ENCODE peak calls at places on chromosomes 4 and X, in nine cellular contexts. Y, R, P, J, W, O, Z, X and A are unnamed samples.

GRCh38 chr4:151389316-151389715 is 19.7 kb upstream of the FHIP1A start:
- DNase-seq in Y (no peak), R (no peak), P (no peak), J (no peak), W (no peak), O (no peak), Z (no peak), X (no peak), A (no peak)

GRCh38 chr4:181952478-181952877 is 290.7 kb upstream of the TENM3 start:
- DNase-seq in Y (peak), R (peak), P (no peak), J (no peak), W (no peak), O (no peak), Z (no peak), X (no peak), A (peak)

GRCh38 chr4:185500035-185500434 is 28.5 kb upstream of the CCDC110 start:
- DNase-seq in Y (no peak), R (no peak), P (no peak), J (no peak), W (no peak), O (no peak), Z (no peak), X (no peak), A (no peak)

GRCh38 chr4:1290165-1290977 is 680 bp downstream of the MAEA start:
- DNase-seq in Y (peak), R (peak), P (no peak), J (no peak), W (no peak), O (peak), Z (no peak), X (no peak), A (no peak)

GRCh38 chrX:101390664-101391525 is at the start of gene RPL36A:
- DNase-seq in Y (peak), R (peak), P (peak), J (peak), W (peak), O (peak), Z (peak), X (peak), A (peak)

GRCh38 chr4:138235419-138235952 is 6.7 kb downstream of the SLC7A11 start:
- DNase-seq in Y (peak), R (no peak), P (no peak), J (no peak), W (no peak), O (no peak), Z (no peak), X (no peak), A (no peak)

GRCh38 chrX:10329984-10330383 is 173.2 kb downstream of the CLCN4 start:
- DNase-seq in Y (no peak), R (no peak), P (no peak), J (no peak), W (no peak), O (peak), Z (no peak), X (no peak), A (no peak)

GRCh38 chrX:140580478-140580877 is 75.6 kb upstream of the SOX3 start:
- DNase-seq in Y (no peak), R (no peak), P (no peak), J (no peak), W (no peak), O (peak), Z (no peak), X (no peak), A (no peak)

GRCh38 chr4:64766565-64766964 is 357.3 kb upstream of the TECRL start:
- DNase-seq in Y (no peak), R (no peak), P (no peak), J (no peak), W (no peak), O (no peak), Z (no peak), X (no peak), A (no peak)

GRCh38 chr4:103098746-103099421 is 750 bp downstream of the BDH2 start:
- DNase-seq in Y (no peak), R (no peak), P (no peak), J (no peak), W (no peak), O (no peak), Z (no peak), X (no peak), A (no peak)

GRCh38 chr4:1192493-1193205 is 20.3 kb upstream of the SPON2 start:
- DNase-seq in Y (no peak), R (no peak), P (peak), J (peak), W (no peak), O (peak), Z (peak), X (no peak), A (no peak)

GRCh38 chrX:97461763-97462162 is 578.1 kb downstream of the RPA4 start:
- DNase-seq in Y (no peak), R (no peak), P (no peak), J (no peak), W (no peak), O (no peak), Z (no peak), X (no peak), A (no peak)

GRCh38 chrX:118965395-118965794 is 9.0 kb upstream of the LONRF3 start:
- DNase-seq in Y (no peak), R (no peak), P (no peak), J (no peak), W (no peak), O (no peak), Z (no peak), X (no peak), A (no peak)

GRCh38 chr4:113593400-113594230 is 167.9 kb downstream of the CAMK2D start:
- DNase-seq in Y (no peak), R (no peak), P (no peak), J (no peak), W (peak), O (no peak), Z (no peak), X (no peak), A (no peak)

GRCh38 chrX:16633754-16634153 is 16.2 kb upstream of the S100G start:
- DNase-seq in Y (peak), R (no peak), P (no peak), J (no peak), W (no peak), O (no peak), Z (no peak), X (no peak), A (no peak)

GRCh38 chrX:130654409-130654970 is 248.5 kb downstream of the ENOX2 start:
- DNase-seq in Y (no peak), R (no peak), P (no peak), J (no peak), W (no peak), O (no peak), Z (no peak), X (no peak), A (no peak)

GRCh38 chrX:9586992-9587392 is 122.1 kb downstream of the TBL1X start:
- DNase-seq in Y (no peak), R (no peak), P (no peak), J (no peak), W (no peak), O (no peak), Z (no peak), X (no peak), A (peak)

GRCh38 chrX:111348363-111348927 is 63.5 kb downstream of the DCX start:
- DNase-seq in Y (no peak), R (no peak), P (no peak), J (no peak), W (no peak), O (no peak), Z (no peak), X (no peak), A (peak)

GRCh38 chr4:75726577-75726976 is 2.2 kb downstream of the USO1 start:
- DNase-seq in Y (no peak), R (no peak), P (no peak), J (no peak), W (no peak), O (no peak), Z (no peak), X (no peak), A (no peak)

GRCh38 chr4:141860974-141861373 is 224.6 kb downstream of the IL15 start:
- DNase-seq in Y (peak), R (peak), P (no peak), J (no peak), W (no peak), O (no peak), Z (no peak), X (no peak), A (no peak)

GRCh38 chrX:121581885-121582284 is 534.5 kb downstream of the GLUD2 start:
- DNase-seq in Y (no peak), R (no peak), P (no peak), J (no peak), W (no peak), O (no peak), Z (no peak), X (no peak), A (no peak)
- TF ChIP-seq CTCF in Y (peak), R (no peak), P (no peak), J (no peak), W (no peak), O (no peak), Z (no peak), X (no peak), A (no peak)

GRCh38 chr4:120940547-120940946 is 18.0 kb upstream of the PRDM5 start:
- DNase-seq in Y (no peak), R (no peak), P (no peak), J (no peak), W (no peak), O (no peak), Z (no peak), X (no peak), A (no peak)
- TF ChIP-seq CTCF in Y (no peak), R (no peak), P (no peak), J (no peak), W (no peak), O (no peak), Z (no peak), X (no peak), A (no peak)

GRCh38 chr4:104394409-104394813 is 100.3 kb downstream of the CXXC4 start:
- DNase-seq in Y (no peak), R (no peak), P (no peak), J (no peak), W (no peak), O (no peak), Z (no peak), X (no peak), A (peak)
- TF ChIP-seq CTCF in Y (no peak), R (no peak), P (no peak), J (no peak), W (no peak), O (no peak), Z (no peak), X (no peak), A (no peak)

GRCh38 chrX:124127496-124127895 is 166.0 kb downstream of the STAG2 start:
- DNase-seq in Y (no peak), R (no peak), P (no peak), J (no peak), W (no peak), O (no peak), Z (no peak), X (no peak), A (no peak)
- TF ChIP-seq CTCF in Y (no peak), R (no peak), P (no peak), J (no peak), W (peak), O (no peak), Z (no peak), X (no peak), A (no peak)

GRCh38 chr4:112516401-112517066 is 554 bp upstream of the NEUROG2 start:
- DNase-seq in Y (no peak), R (no peak), P (no peak), J (no peak), W (no peak), O (peak), Z (no peak), X (peak), A (peak)

GRCh38 chr4:112516076-112516385 is at the start of gene NEUROG2:
- DNase-seq in Y (no peak), R (no peak), P (no peak), J (no peak), W (no peak), O (no peak), Z (no peak), X (peak), A (no peak)

GRCh38 chr4:112515278-112516075 is 503 bp downstream of the NEUROG2 start:
- DNase-seq in Y (peak), R (no peak), P (peak), J (no peak), W (no peak), O (peak), Z (no peak), X (peak), A (peak)

GRCh38 chr4:112514079-112514448 is 1.9 kb downstream of the NEUROG2 start:
- DNase-seq in Y (no peak), R (no peak), P (no peak), J (no peak), W (no peak), O (no peak), Z (no peak), X (no peak), A (no peak)

GRCh38 chr4:112514449-112515277 is 1.3 kb downstream of the NEUROG2 start:
- DNase-seq in Y (no peak), R (no peak), P (no peak), J (no peak), W (no peak), O (no peak), Z (no peak), X (peak), A (peak)
- TF ChIP-seq CTCF in Y (no peak), R (no peak), P (no peak), J (no peak), W (peak), O (no peak), Z (no peak), X (no peak), A (no peak)

GRCh38 chr4:25361253-25361652 is 15.8 kb upstream of the ANAPC4 start:
- DNase-seq in Y (no peak), R (no peak), P (no peak), J (no peak), W (no peak), O (no peak), Z (no peak), X (no peak), A (no peak)

GRCh38 chr4:25368315-25368714 is 8.7 kb upstream of the ANAPC4 start:
- DNase-seq in Y (no peak), R (no peak), P (no peak), J (no peak), W (no peak), O (no peak), Z (no peak), X (no peak), A (no peak)

GRCh38 chr4:25370242-25370641 is 6.8 kb upstream of the ANAPC4 start:
- DNase-seq in Y (no peak), R (no peak), P (no peak), J (no peak), W (no peak), O (no peak), Z (no peak), X (no peak), A (no peak)

GRCh38 chr4:25367877-25368276 is 9.2 kb upstream of the ANAPC4 start:
- DNase-seq in Y (no peak), R (no peak), P (no peak), J (no peak), W (no peak), O (no peak), Z (no peak), X (no peak), A (no peak)

DNA sequence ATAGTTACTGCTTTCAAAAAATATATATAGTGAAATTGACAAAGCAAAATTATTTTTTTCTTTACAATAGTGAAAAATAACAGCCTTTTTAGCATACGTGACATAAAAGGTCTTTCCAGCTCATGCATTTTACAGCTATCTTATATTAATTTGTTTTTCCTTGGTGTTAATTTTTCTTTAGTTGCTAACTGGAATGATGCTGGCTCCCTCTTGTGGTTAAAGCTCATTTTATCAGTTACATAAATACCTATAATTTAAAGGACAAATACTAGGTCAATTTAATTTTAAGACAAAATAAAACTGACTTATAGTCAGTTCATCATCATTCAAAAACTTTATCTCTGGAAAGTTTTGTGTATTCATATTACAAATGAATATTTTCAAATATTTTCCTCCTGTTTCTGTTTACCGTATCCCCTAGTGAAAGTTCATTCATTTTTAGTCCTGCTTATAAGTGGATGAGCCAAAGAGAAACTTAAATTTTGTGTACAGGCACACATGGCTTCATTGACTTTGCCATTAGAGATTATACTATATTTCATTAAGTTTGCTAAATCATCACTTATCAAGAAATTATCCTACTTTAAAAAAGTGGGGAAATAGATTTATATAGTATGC is 9.9 kb upstream of the ANAPC4 start:
- DNase-seq in Y (peak), R (peak), P (no peak), J (no peak), W (no peak), O (no peak), Z (no peak), X (no peak), A (no peak)
- TF ChIP-seq CTCF in Y (peak), R (peak), P (peak), J (peak), W (no peak), O (peak), Z (peak), X (peak), A (peak)

GRCh38 chrX:38750551-38750950 is 50.7 kb upstream of the MID1IP1 start:
- DNase-seq in Y (no peak), R (no peak), P (no peak), J (no peak), W (no peak), O (no peak), Z (no peak), X (no peak), A (no peak)

GRCh38 chrX:38755319-38755718 is 45.9 kb upstream of the MID1IP1 start:
- DNase-seq in Y (no peak), R (no peak), P (no peak), J (no peak), W (no peak), O (no peak), Z (no peak), X (no peak), A (no peak)

GRCh38 chrX:38754102-38754790 is 47.0 kb upstream of the MID1IP1 start:
- DNase-seq in Y (peak), R (peak), P (no peak), J (no peak), W (peak), O (no peak), Z (peak), X (peak), A (peak)
- TF ChIP-seq CTCF in Y (peak), R (peak), P (peak), J (peak), W (peak), O (peak), Z (peak), X (peak), A (peak)

DNA sequence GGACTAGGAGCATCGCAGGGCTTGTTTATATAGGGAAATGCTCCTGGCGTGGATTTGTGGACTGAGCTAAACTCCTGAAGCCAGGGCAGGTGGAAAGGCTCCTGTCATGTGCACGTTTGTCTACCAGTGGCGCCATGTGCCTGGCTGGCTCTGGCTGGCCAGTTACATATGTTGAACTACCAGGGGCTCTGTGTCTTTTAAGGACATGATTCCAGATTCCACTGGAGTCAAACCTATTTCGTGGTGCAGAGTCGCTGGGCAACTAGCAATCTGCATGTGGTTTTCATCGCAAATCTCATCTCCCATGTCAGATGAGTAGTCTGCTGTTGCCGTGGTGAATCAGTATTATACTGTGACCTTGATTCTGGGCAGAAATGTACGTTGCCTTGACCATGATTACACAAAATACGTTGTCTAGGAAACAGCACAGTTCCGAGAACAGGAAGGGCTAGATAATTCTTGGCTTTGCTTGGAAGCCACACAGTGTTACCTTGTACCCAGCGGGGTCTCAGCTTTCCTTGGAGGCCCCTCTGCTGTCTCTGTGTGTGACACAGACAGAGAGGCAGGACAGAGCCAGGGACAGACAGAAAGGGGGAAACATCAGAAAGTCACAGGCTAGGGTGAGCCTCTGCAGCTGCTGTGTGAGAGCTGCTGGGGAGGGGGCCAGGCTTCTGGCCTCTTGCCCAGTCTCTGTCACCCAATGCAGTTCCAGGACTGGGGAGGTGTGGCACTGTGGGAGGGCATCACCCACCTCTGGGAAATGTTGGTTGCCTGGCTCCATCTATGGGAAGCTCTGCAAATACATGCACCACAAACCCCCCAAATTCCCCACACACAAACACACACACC is 19.2 kb downstream of the PNMA6E start:
- DNase-seq in Y (no peak), R (peak), P (no peak), J (no peak), W (no peak), O (no peak), Z (peak), X (no peak), A (peak)
- TF ChIP-seq CTCF in Y (no peak), R (no peak), P (no peak), J (no peak), W (peak), O (no peak), Z (no peak), X (no peak), A (peak)

GRCh38 chr4:146029147-146029546 is 90.5 kb upstream of the ZNF827 start:
- DNase-seq in Y (peak), R (no peak), P (no peak), J (no peak), W (peak), O (no peak), Z (no peak), X (no peak), A (no peak)
- TF ChIP-seq CTCF in Y (no peak), R (no peak), P (no peak), J (no peak), W (peak), O (no peak), Z (no peak), X (no peak), A (no peak)